ENCODE peak calls at places on chromosomes 7 and 10, in five cellular contexts. I, S, B, Y and K are unnamed samples.

GRCh38 chr7:111082351-111082750 is 8.6 kb upstream of the LRRN3 start:
- DNase-seq in I (no peak), S (peak; percentile 25), B (no peak), Y (no peak), K (no peak)

GRCh38 chr10:809671-810350 is 120.3 kb upstream of the DIP2C start:
- DNase-seq in I (no peak), S (no peak), B (no peak), Y (no peak), K (no peak)

GRCh38 chr7:2523941-2524807 is 4.6 kb downstream of the LFNG start:
- DNase-seq in I (peak; percentile 91), S (peak; percentile 65), B (peak; percentile 79), Y (peak; percentile 78), K (peak; percentile 78)

GRCh38 chr10:102634696-102635095 is 9.6 kb upstream of the TRIM8 start:
- DNase-seq in I (no peak), S (no peak), B (no peak), Y (peak; percentile 40), K (no peak)

GRCh38 chr7:67821116-67821515 is 824.5 kb downstream of the TYW1 start:
- DNase-seq in I (no peak), S (no peak), B (no peak), Y (no peak), K (no peak)

GRCh38 chr10:67666416-67667043 is 29.5 kb downstream of the CTNNA3 start:
- DNase-seq in I (no peak), S (peak; percentile 24), B (no peak), Y (peak; percentile 43), K (no peak)

GRCh38 chr10:69801094-69801433 is 642 bp upstream of the COL13A1 start:
- DNase-seq in I (peak; percentile 33), S (peak; percentile 72), B (peak; percentile 92), Y (peak; percentile 44), K (no peak)

GRCh38 chr10:122140941-122141623 is 130.0 kb upstream of the BTBD16 start:
- DNase-seq in I (no peak), S (peak; percentile 96), B (no peak), Y (peak; percentile 5), K (no peak)

GRCh38 chr7:151013728-151014497 is 10.4 kb downstream of the ATG9B start:
- DNase-seq in I (peak; percentile 88), S (no peak), B (peak; percentile 97), Y (peak; percentile 94), K (peak; percentile 70)

GRCh38 chr10:131426530-131426898 is 115.0 kb upstream of the TCERG1L start:
- DNase-seq in I (no peak), S (no peak), B (no peak), Y (no peak), K (no peak)

GRCh38 chr7:47221826-47222225 is 360.1 kb downstream of the TNS3 start:
- DNase-seq in I (no peak), S (no peak), B (no peak), Y (no peak), K (no peak)

GRCh38 chr10:132405463-132405991 is 8.5 kb downstream of the PWWP2B start:
- DNase-seq in I (no peak), S (no peak), B (peak; percentile 67), Y (peak; percentile 47), K (no peak)

GRCh38 chr7:150322114-150322832 is 882 bp upstream of the LRRC61 start:
- DNase-seq in I (no peak), S (no peak), B (no peak), Y (peak; percentile 47), K (no peak)

GRCh38 chr7:73648593-73649332 is 18.9 kb upstream of the VPS37D start:
- DNase-seq in I (no peak), S (no peak), B (no peak), Y (no peak), K (no peak)

GRCh38 chr10:73906524-73907447 is 4.1 kb upstream of the PLAU start:
- DNase-seq in I (peak; percentile 69), S (peak; percentile 99), B (peak; percentile 94), Y (peak; percentile 94), K (peak; percentile 83)

GRCh38 chr10:76643465-76643864 is 994.1 kb downstream of the KCNMA1 start:
- DNase-seq in I (no peak), S (no peak), B (no peak), Y (no peak), K (no peak)

GRCh38 chr10:124151466-124152095 is 58.2 kb upstream of the CHST15 start:
- DNase-seq in I (no peak), S (no peak), B (no peak), Y (no peak), K (no peak)

GRCh38 chr10:4546500-4546899 is 279.5 kb upstream of the AKR1E2 start:
- DNase-seq in I (no peak), S (peak; percentile 56), B (no peak), Y (no peak), K (no peak)

GRCh38 chr7:70833726-70834125 is 298.2 kb upstream of the GALNT17 start:
- DNase-seq in I (no peak), S (no peak), B (no peak), Y (peak; percentile 3), K (no peak)

GRCh38 chr7:26500749-26501352 is 209.2 kb downstream of the SNX10 start:
- DNase-seq in I (no peak), S (peak; percentile 24), B (no peak), Y (peak; percentile 46), K (no peak)

GRCh38 chr7:75878312-75878768 is 494 bp upstream of the RHBDD2 start:
- DNase-seq in I (no peak), S (no peak), B (no peak), Y (peak; percentile 76), K (no peak)

GRCh38 chr10:69089638-69090599 is 2.0 kb downstream of the SRGN start:
- DNase-seq in I (no peak), S (no peak), B (no peak), Y (peak; percentile 19), K (no peak)

GRCh38 chr10:88932539-88933256 is 19.9 kb downstream of the ACTA2 start:
- DNase-seq in I (peak; percentile 50), S (peak; percentile 82), B (peak; percentile 73), Y (peak; percentile 98), K (peak; percentile 52)

GRCh38 chr10:104123397-104123796 is 1.4 kb downstream of the SFR1 start:
- DNase-seq in I (no peak), S (peak; percentile 25), B (no peak), Y (no peak), K (no peak)

GRCh38 chr10:70602665-70603438 is at the start of gene PRF1:
- DNase-seq in I (no peak), S (no peak), B (no peak), Y (no peak), K (no peak)

GRCh38 chr10:87635498-87636312 is 24.0 kb upstream of the PAPSS2 start:
- DNase-seq in I (no peak), S (peak; percentile 80), B (no peak), Y (peak; percentile 87), K (no peak)

GRCh38 chr10:76632158-76633051 is 1005.2 kb downstream of the KCNMA1 start:
- DNase-seq in I (no peak), S (no peak), B (peak; percentile 68), Y (no peak), K (peak; percentile 61)

GRCh38 chr7:75835688-75836285 is 22.2 kb upstream of the CCL24 start:
- DNase-seq in I (no peak), S (no peak), B (no peak), Y (no peak), K (no peak)

GRCh38 chr10:31605426-31605825 is 286.4 kb downstream of the ZEB1 start:
- DNase-seq in I (no peak), S (no peak), B (peak; percentile 7), Y (no peak), K (no peak)

DNA sequence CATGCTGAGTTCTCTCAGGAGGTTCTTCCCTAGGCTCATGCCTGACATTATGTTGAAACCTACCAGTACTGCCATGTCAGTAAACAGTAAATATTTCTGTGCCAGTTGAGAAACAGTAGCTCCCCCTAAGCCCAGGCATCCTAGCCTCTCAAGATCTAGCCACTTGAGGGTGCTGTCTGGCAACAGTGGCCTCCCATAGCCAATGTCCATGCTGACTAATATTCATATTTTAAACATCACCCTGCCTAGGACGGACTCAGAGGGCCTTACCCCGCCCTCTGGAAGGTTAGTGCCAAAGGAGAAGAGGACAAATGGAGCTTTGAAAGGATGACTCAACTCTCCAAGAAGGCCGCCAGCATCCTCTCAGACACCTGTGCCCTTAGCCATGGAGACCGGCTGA is 7.7 kb downstream of the ACSM6 start:
- DNase-seq in I (no peak), S (peak; percentile 16), B (no peak), Y (peak; percentile 65), K (no peak)
- H2BK12ac ChIP-seq in I (no peak overlapping the region), S (no peak overlapping the region), B (no peak overlapping the region), Y (no peak overlapping the region), K (peak overlapping the region; percentile 65)

GRCh38 chr7:137440434-137440830 is 96.9 kb upstream of the PTN start:
- DNase-seq in I (no peak), S (no peak), B (no peak), Y (no peak), K (no peak)

GRCh38 chr7:137445998-137446397 is 102.5 kb upstream of the PTN start:
- DNase-seq in I (no peak), S (no peak), B (no peak), Y (no peak), K (no peak)

GRCh38 chr7:137441451-137441850 is 97.9 kb upstream of the PTN start:
- DNase-seq in I (no peak), S (no peak), B (no peak), Y (no peak), K (no peak)

GRCh38 chr7:137445268-137445667 is 101.7 kb upstream of the PTN start:
- DNase-seq in I (no peak), S (no peak), B (no peak), Y (no peak), K (no peak)

DNA sequence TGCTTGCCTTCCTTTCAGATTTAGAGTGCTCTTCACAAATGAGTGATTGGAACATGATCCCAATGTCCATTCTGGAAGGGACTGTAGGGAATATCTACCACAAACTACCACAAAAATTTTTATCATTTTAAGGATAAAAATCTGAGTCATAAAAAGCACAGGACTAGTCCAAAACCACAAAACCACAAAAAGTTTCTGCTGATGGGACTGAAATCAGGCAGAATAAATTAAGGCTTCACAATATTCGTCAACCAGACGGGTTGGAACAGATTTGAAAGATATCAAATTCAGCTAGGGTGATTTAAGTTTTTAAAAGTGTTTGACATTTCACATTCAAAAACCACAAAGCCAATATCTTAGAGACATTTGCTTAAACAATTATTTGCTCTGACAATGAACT is 100.1 kb upstream of the PTN start:
- DNase-seq in I (no peak), S (peak; percentile 58), B (no peak), Y (no peak), K (no peak)
- H2BK12ac ChIP-seq in I (no peak overlapping the region), S (no peak overlapping the region), B (no peak overlapping the region), Y (no peak overlapping the region), K (no peak overlapping the region)

GRCh38 chr10:82254237-82254636 is 379.2 kb downstream of the NRG3 start:
- DNase-seq in I (no peak), S (no peak), B (no peak), Y (no peak), K (no peak)
- H2BK12ac ChIP-seq in I (no peak overlapping the region), S (no peak overlapping the region), B (no peak overlapping the region), Y (no peak overlapping the region), K (no peak overlapping the region)

GRCh38 chr10:47022311-47023131 is 111.3 kb downstream of the PTPN20 start:
- DNase-seq in I (no peak), S (no peak), B (no peak), Y (no peak), K (no peak)

GRCh38 chr10:47025253-47025539 is 114.0 kb downstream of the PTPN20 start:
- DNase-seq in I (no peak), S (no peak), B (peak; percentile 24), Y (no peak), K (no peak)

GRCh38 chr10:47023237-47024045 is 112.2 kb downstream of the PTPN20 start:
- DNase-seq in I (no peak), S (no peak), B (peak; percentile 23), Y (no peak), K (no peak)

GRCh38 chr10:47024399-47025252 is 113.4 kb downstream of the PTPN20 start:
- DNase-seq in I (peak; percentile 38), S (peak; percentile 16), B (peak; percentile 85), Y (peak; percentile 74), K (peak; percentile 33)

GRCh38 chr10:47024046-47024322 is 112.8 kb downstream of the PTPN20 start:
- DNase-seq in I (no peak), S (no peak), B (peak; percentile 10), Y (no peak), K (peak; percentile 20)
- H2BK12ac ChIP-seq in I (peak overlapping the region; percentile 63), S (no peak overlapping the region), B (no peak overlapping the region), Y (no peak overlapping the region), K (peak overlapping the region; percentile 76)